ENCODE peak calls at places on chromosomes 5 and 9, in four cellular contexts. J is cardiac muscle cell, U is anterior cingulate cortex, P is PC-3. K is an unnamed sample.

GRCh38 chr9:124258765-124259272 is 1.1 kb downstream of the NEK6 start:
- DNase-seq in J (no peak), U (no peak), P (peak; percentile 2), K (no peak)

GRCh38 chr5:132471944-132472343 is 18.6 kb downstream of the IRF1 start:
- DNase-seq in J (no peak), U (no peak), P (no peak), K (no peak)

GRCh38 chr9:68978054-68978453 is 35.9 kb downstream of the PRKACG start:
- DNase-seq in J (no peak), U (no peak), P (no peak), K (no peak)

GRCh38 chr5:42600441-42600840 is 156.2 kb upstream of the CCDC152 start:
- DNase-seq in J (no peak), U (no peak), P (no peak), K (no peak)

GRCh38 chr5:115179959-115180709 is 10.4 kb upstream of the TRIM36 start:
- DNase-seq in J (peak; percentile 31), U (peak; percentile 46), P (peak; percentile 11), K (no peak)

GRCh38 chr9:114856210-114856941 is 50.5 kb upstream of the TNFSF15 start:
- DNase-seq in J (peak; percentile 38), U (no peak), P (no peak), K (no peak)

GRCh38 chr5:132261881-132262845 is 4.7 kb downstream of the PDLIM4 start:
- DNase-seq in J (no peak), U (no peak), P (no peak), K (no peak)

GRCh38 chr5:6188344-6188743 is 190.0 kb downstream of the MED10 start:
- DNase-seq in J (no peak), U (no peak), P (no peak), K (no peak)

GRCh38 chr9:129549684-129550083 is 71.2 kb downstream of the C9orf50 start:
- DNase-seq in J (peak; percentile 74), U (peak; percentile 54), P (no peak), K (peak; percentile 39)

GRCh38 chr5:32779754-32780415 is 68.8 kb downstream of the NPR3 start:
- DNase-seq in J (no peak), U (no peak), P (no peak), K (no peak)

GRCh38 chr9:2243666-2244555 is 228.8 kb downstream of the SMARCA2 start:
- DNase-seq in J (peak; percentile 60), U (no peak), P (peak; percentile 36), K (no peak)

GRCh38 chr5:36214434-36214833 is 27.3 kb downstream of the NADK2 start:
- DNase-seq in J (no peak), U (no peak), P (peak; percentile 8), K (no peak)

GRCh38 chr5:90529939-90530677 is 724 bp upstream of the LYSMD3 start:
- DNase-seq in J (peak; percentile 85), U (no peak), P (peak; percentile 93), K (peak; percentile 69)

GRCh38 chr5:167814828-167815227 is 476.6 kb upstream of the WWC1 start:
- DNase-seq in J (peak; percentile 97), U (no peak), P (peak; percentile 29), K (no peak)

GRCh38 chr5:37721447-37721871 is 118.4 kb downstream of the GDNF start:
- DNase-seq in J (peak; percentile 71), U (no peak), P (no peak), K (no peak)

GRCh38 chr5:56232538-56232937 is 592 bp downstream of the ANKRD55 start:
- DNase-seq in J (no peak), U (no peak), P (no peak), K (no peak)

GRCh38 chr9:92637331-92637730 is 32.6 kb downstream of the IPPK start:
- DNase-seq in J (no peak), U (no peak), P (no peak), K (no peak)

GRCh38 chr5:83337453-83338035 is 134.0 kb upstream of the VCAN start:
- DNase-seq in J (peak; percentile 76), U (no peak), P (no peak), K (no peak)

GRCh38 chr5:125719681-125720676 is 703.2 kb upstream of the GRAMD2B start:
- DNase-seq in J (no peak), U (no peak), P (no peak), K (no peak)

GRCh38 chr5:16528382-16528849 is 62.8 kb upstream of the ZNF622 start:
- DNase-seq in J (no peak), U (no peak), P (peak; percentile 30), K (no peak)

GRCh38 chr5:98121036-98121936 is 652.2 kb upstream of the RGMB start:
- DNase-seq in J (no peak), U (no peak), P (no peak), K (no peak)

GRCh38 chr5:174231961-174232487 is 186.5 kb downstream of the NSG2 start:
- DNase-seq in J (peak; percentile 30), U (no peak), P (no peak), K (no peak)

GRCh38 chr9:88737876-88738275 is 202.9 kb downstream of the NXNL2 start:
- DNase-seq in J (peak; percentile 78), U (no peak), P (no peak), K (no peak)

GRCh38 chr5:143614831-143615230 is 197.1 kb upstream of the HMHB1 start:
- DNase-seq in J (no peak), U (no peak), P (no peak), K (no peak)

GRCh38 chr9:134709512-134710270 is 68.1 kb downstream of the COL5A1 start:
- DNase-seq in J (peak; percentile 71), U (no peak), P (no peak), K (no peak)

GRCh38 chr5:91076138-91076537 is 307.0 kb downstream of the ARRDC3 start:
- DNase-seq in J (no peak), U (no peak), P (peak; percentile 34), K (no peak)

GRCh38 chr5:57831942-57832341 is 349.3 kb upstream of the ACTBL2 start:
- DNase-seq in J (no peak), U (no peak), P (no peak), K (no peak)

GRCh38 chr5:1336106-1336561 is 8.8 kb downstream of the CLPTM1L start:
- DNase-seq in J (no peak), U (no peak), P (no peak), K (no peak)

K was measured in amygdala.